ENCODE peak calls at places on chromosomes 6 and 20, in eight cellular contexts. Z, I, C, F, Y, E, A and L are unnamed samples.

GRCh38 chr20:3311623-3312022 is 72.6 kb upstream of the SLC4A11 start:
- DNase-seq in Z (no peak), I (no peak), C (no peak), F (no peak), Y (no peak), E (no peak), A (no peak), L (no peak)

GRCh38 chr6:41071501-41071922 is 644 bp downstream of the OARD1 start:
- DNase-seq in Z (no peak), I (no peak), C (no peak), F (no peak), Y (no peak), E (no peak), A (no peak), L (no peak)

GRCh38 chr6:143583542-143584330 is 72.2 kb upstream of the FUCA2 start:
- DNase-seq in Z (peak; percentile 70), I (no peak), C (no peak), F (peak; percentile 58), Y (peak; percentile 87), E (peak; percentile 22), A (no peak), L (no peak)

GRCh38 chr6:158262082-158262481 is 50.2 kb upstream of the TULP4 start:
- DNase-seq in Z (no peak), I (no peak), C (no peak), F (no peak), Y (no peak), E (no peak), A (no peak), L (no peak)

GRCh38 chr6:133198725-133199124 is 42.4 kb upstream of the EYA4 start:
- DNase-seq in Z (no peak), I (no peak), C (no peak), F (no peak), Y (no peak), E (peak; percentile 45), A (no peak), L (no peak)

GRCh38 chr6:44738652-44739141 is 351.2 kb downstream of the CDC5L start:
- DNase-seq in Z (peak; percentile 83), I (peak; percentile 49), C (peak; percentile 12), F (peak; percentile 65), Y (peak; percentile 90), E (peak; percentile 42), A (no peak), L (no peak)

GRCh38 chr6:169839493-169839892 is 88.1 kb downstream of the ERMARD start:
- DNase-seq in Z (no peak), I (no peak), C (no peak), F (no peak), Y (no peak), E (no peak), A (no peak), L (no peak)

GRCh38 chr6:109958626-109959025 is 19.5 kb upstream of the GPR6 start:
- DNase-seq in Z (no peak), I (no peak), C (no peak), F (no peak), Y (no peak), E (no peak), A (no peak), L (no peak)

GRCh38 chr6:24223131-24223715 is 97.2 kb downstream of the NRSN1 start:
- DNase-seq in Z (peak; percentile 27), I (no peak), C (no peak), F (no peak), Y (peak; percentile 12), E (no peak), A (no peak), L (no peak)

GRCh38 chr6:3471711-3472110 is 14.9 kb upstream of the SLC22A23 start:
- DNase-seq in Z (peak; percentile 90), I (peak; percentile 82), C (no peak), F (no peak), Y (peak; percentile 58), E (peak; percentile 3), A (no peak), L (no peak)

GRCh38 chr20:9051508-9051907 is 17.4 kb upstream of the PLCB4 start:
- DNase-seq in Z (peak; percentile 98), I (peak; percentile 84), C (no peak), F (peak; percentile 89), Y (peak; percentile 97), E (peak; percentile 99), A (no peak), L (no peak)

GRCh38 chr6:24583463-24584389 is 62.3 kb downstream of the KIAA0319 start:
- DNase-seq in Z (peak; percentile 74), I (peak; percentile 80), C (peak; percentile 71), F (peak; percentile 24), Y (peak; percentile 52), E (peak; percentile 79), A (peak; percentile 41), L (peak; percentile 56)

GRCh38 chr20:41342474-41343464 is 2.1 kb downstream of the LPIN3 start:
- DNase-seq in Z (no peak), I (no peak), C (no peak), F (no peak), Y (no peak), E (no peak), A (no peak), L (no peak)

GRCh38 chr20:1830240-1830639 is 65.0 kb upstream of the SIRPA start:
- DNase-seq in Z (peak; percentile 100), I (peak; percentile 45), C (no peak), F (peak; percentile 89), Y (peak; percentile 92), E (peak; percentile 96), A (no peak), L (no peak)

GRCh38 chr6:14470697-14471096 is 353.1 kb downstream of the CD83 start:
- DNase-seq in Z (no peak), I (no peak), C (no peak), F (no peak), Y (no peak), E (no peak), A (no peak), L (no peak)

GRCh38 chr20:20930500-20930899 is 175.7 kb downstream of the LINC00237 start:
- DNase-seq in Z (no peak), I (no peak), C (no peak), F (no peak), Y (no peak), E (no peak), A (no peak), L (no peak)

GRCh38 chr6:33772114-33772830 is 16.7 kb downstream of the LEMD2 start:
- DNase-seq in Z (peak; percentile 57), I (no peak), C (no peak), F (no peak), Y (no peak), E (peak; percentile 67), A (no peak), L (no peak)

GRCh38 chr20:38883981-38884733 is 42.1 kb upstream of the FAM83D start:
- DNase-seq in Z (no peak), I (no peak), C (no peak), F (no peak), Y (no peak), E (no peak), A (no peak), L (no peak)

GRCh38 chr6:1110935-1111334 is 201.0 kb upstream of the FOXQ1 start:
- DNase-seq in Z (no peak), I (peak; percentile 9), C (no peak), F (no peak), Y (no peak), E (no peak), A (no peak), L (no peak)

GRCh38 chr20:39004508-39004907 is 42.4 kb downstream of the DHX35 start:
- DNase-seq in Z (no peak), I (no peak), C (no peak), F (no peak), Y (no peak), E (no peak), A (peak; percentile 48), L (no peak)